ENCODE peak calls at places on chromosomes 1 and 21, in seven cellular contexts. One of them, this sample, is unnamed.

GRCh38 chr1:237877628-237878027 is 13.1 kb downstream of the ZP4 start:
- DNase-seq in tibial nerve: no peak
- DNase-seq in RWPE2: no peak
- DNase-seq in AG04449: no peak
- DNase-seq in cardiac fibroblast: no peak
- DNase-seq in B cell: no peak
- DNase-seq in fibroblast of the aortic adventitia: no peak
- DNase-seq in this sample: no peak

GRCh38 chr1:155125511-155125945 is 2.1 kb upstream of the EFNA1 start:
- DNase-seq in fibroblast of the aortic adventitia: no peak
- DNase-seq in cardiac fibroblast: no peak
- DNase-seq in RWPE2: peak
- DNase-seq in B cell: no peak
- DNase-seq in tibial nerve: no peak
- DNase-seq in AG04449: no peak
- DNase-seq in this sample: no peak

GRCh38 chr1:53697671-53698380 is 41.1 kb downstream of the GLIS1 start:
- DNase-seq in RWPE2: no peak
- DNase-seq in B cell: no peak
- DNase-seq in tibial nerve: no peak
- DNase-seq in AG04449: no peak
- DNase-seq in fibroblast of the aortic adventitia: peak
- DNase-seq in cardiac fibroblast: peak
- DNase-seq in this sample: no peak

GRCh38 chr1:12047120-12047876 is 15.8 kb upstream of the TNFRSF8 start:
- DNase-seq in RWPE2: no peak
- DNase-seq in tibial nerve: no peak
- DNase-seq in cardiac fibroblast: no peak
- DNase-seq in fibroblast of the aortic adventitia: no peak
- DNase-seq in AG04449: no peak
- DNase-seq in B cell: peak
- DNase-seq in this sample: no peak

GRCh38 chr1:66364578-66365391 is 169.2 kb upstream of the SGIP1 start:
- DNase-seq in AG04449: peak
- DNase-seq in fibroblast of the aortic adventitia: peak
- DNase-seq in B cell: no peak
- DNase-seq in tibial nerve: no peak
- DNase-seq in cardiac fibroblast: no peak
- DNase-seq in RWPE2: no peak
- DNase-seq in this sample: no peak

GRCh38 chr1:203167026-203167912 is 8.4 kb downstream of the MYBPH start:
- DNase-seq in RWPE2: no peak
- DNase-seq in fibroblast of the aortic adventitia: no peak
- DNase-seq in tibial nerve: no peak
- DNase-seq in AG04449: no peak
- DNase-seq in cardiac fibroblast: no peak
- DNase-seq in B cell: no peak
- DNase-seq in this sample: no peak

GRCh38 chr1:187185389-187185788 is 356.6 kb downstream of the PLA2G4A start:
- DNase-seq in RWPE2: no peak
- DNase-seq in tibial nerve: no peak
- DNase-seq in AG04449: no peak
- DNase-seq in B cell: no peak
- DNase-seq in cardiac fibroblast: no peak
- DNase-seq in fibroblast of the aortic adventitia: no peak
- DNase-seq in this sample: no peak

GRCh38 chr1:118185083-118185899 is at the start of gene SPAG17:
- DNase-seq in RWPE2: no peak
- DNase-seq in cardiac fibroblast: peak
- DNase-seq in tibial nerve: peak
- DNase-seq in AG04449: no peak
- DNase-seq in fibroblast of the aortic adventitia: peak
- DNase-seq in B cell: no peak
- DNase-seq in this sample: peak

GRCh38 chr1:229004227-229004833 is 266.6 kb upstream of the RAB4A start:
- DNase-seq in B cell: no peak
- DNase-seq in tibial nerve: no peak
- DNase-seq in fibroblast of the aortic adventitia: no peak
- DNase-seq in RWPE2: no peak
- DNase-seq in AG04449: no peak
- DNase-seq in cardiac fibroblast: no peak
- DNase-seq in this sample: no peak

GRCh38 chr1:86416343-86416742 is 7.6 kb upstream of the CLCA2 start:
- DNase-seq in cardiac fibroblast: no peak
- DNase-seq in fibroblast of the aortic adventitia: no peak
- DNase-seq in RWPE2: no peak
- DNase-seq in B cell: no peak
- DNase-seq in AG04449: no peak
- DNase-seq in tibial nerve: no peak
- DNase-seq in this sample: peak

GRCh38 chr1:217090073-217090911 is 367.1 kb upstream of the ESRRG start:
- DNase-seq in tibial nerve: no peak
- DNase-seq in B cell: no peak
- DNase-seq in AG04449: no peak
- DNase-seq in RWPE2: no peak
- DNase-seq in fibroblast of the aortic adventitia: no peak
- DNase-seq in cardiac fibroblast: no peak
- DNase-seq in this sample: no peak

GRCh38 chr1:228974296-228974695 is 239.0 kb downstream of the RHOU start:
- DNase-seq in tibial nerve: no peak
- DNase-seq in cardiac fibroblast: no peak
- DNase-seq in fibroblast of the aortic adventitia: no peak
- DNase-seq in B cell: no peak
- DNase-seq in RWPE2: no peak
- DNase-seq in AG04449: no peak
- DNase-seq in this sample: no peak

GRCh38 chr1:211537253-211537652 is 41.7 kb downstream of the SLC30A1 start:
- DNase-seq in fibroblast of the aortic adventitia: peak
- DNase-seq in tibial nerve: no peak
- DNase-seq in RWPE2: no peak
- DNase-seq in AG04449: no peak
- DNase-seq in cardiac fibroblast: peak
- DNase-seq in B cell: no peak
- DNase-seq in this sample: no peak

GRCh38 chr1:203128691-203129500 is 1.4 kb downstream of the ADORA1 start:
- DNase-seq in tibial nerve: no peak
- DNase-seq in AG04449: no peak
- DNase-seq in RWPE2: no peak
- DNase-seq in cardiac fibroblast: no peak
- DNase-seq in fibroblast of the aortic adventitia: no peak
- DNase-seq in B cell: no peak
- DNase-seq in this sample: no peak

GRCh38 chr1:30034105-30034626 is 689.2 kb downstream of the MATN1 start:
- DNase-seq in cardiac fibroblast: no peak
- DNase-seq in RWPE2: no peak
- DNase-seq in AG04449: no peak
- DNase-seq in fibroblast of the aortic adventitia: no peak
- DNase-seq in tibial nerve: no peak
- DNase-seq in B cell: no peak
- DNase-seq in this sample: no peak

GRCh38 chr1:32549601-32550000 is 10.4 kb downstream of the ZBTB8A start:
- DNase-seq in tibial nerve: no peak
- DNase-seq in RWPE2: no peak
- DNase-seq in cardiac fibroblast: no peak
- DNase-seq in B cell: no peak
- DNase-seq in AG04449: no peak
- DNase-seq in fibroblast of the aortic adventitia: no peak
- DNase-seq in this sample: no peak

GRCh38 chr1:107622975-107623374 is 342.0 kb downstream of the VAV3 start:
- DNase-seq in fibroblast of the aortic adventitia: peak
- DNase-seq in B cell: no peak
- DNase-seq in AG04449: peak
- DNase-seq in RWPE2: no peak
- DNase-seq in cardiac fibroblast: no peak
- DNase-seq in tibial nerve: no peak
- DNase-seq in this sample: no peak

GRCh38 chr1:222247081-222247480 is 300.8 kb downstream of the HHIPL2 start:
- DNase-seq in cardiac fibroblast: no peak
- DNase-seq in fibroblast of the aortic adventitia: no peak
- DNase-seq in tibial nerve: no peak
- DNase-seq in B cell: no peak
- DNase-seq in RWPE2: no peak
- DNase-seq in AG04449: no peak
- DNase-seq in this sample: no peak

GRCh38 chr1:3697810-3698209 is 45.5 kb downstream of the TP73 start:
- DNase-seq in cardiac fibroblast: no peak
- DNase-seq in AG04449: no peak
- DNase-seq in tibial nerve: no peak
- DNase-seq in B cell: no peak
- DNase-seq in fibroblast of the aortic adventitia: no peak
- DNase-seq in RWPE2: no peak
- DNase-seq in this sample: no peak

GRCh38 chr1:206890125-206890637 is 7.1 kb upstream of the IL24 start:
- DNase-seq in RWPE2: peak
- DNase-seq in AG04449: no peak
- DNase-seq in tibial nerve: no peak
- DNase-seq in cardiac fibroblast: peak
- DNase-seq in B cell: no peak
- DNase-seq in fibroblast of the aortic adventitia: peak
- DNase-seq in this sample: no peak

GRCh38 chr1:9842781-9843575 is 19.2 kb upstream of the CLSTN1 start:
- DNase-seq in B cell: no peak
- DNase-seq in AG04449: no peak
- DNase-seq in cardiac fibroblast: no peak
- DNase-seq in fibroblast of the aortic adventitia: peak
- DNase-seq in RWPE2: peak
- DNase-seq in tibial nerve: no peak
- DNase-seq in this sample: no peak

DNA sequence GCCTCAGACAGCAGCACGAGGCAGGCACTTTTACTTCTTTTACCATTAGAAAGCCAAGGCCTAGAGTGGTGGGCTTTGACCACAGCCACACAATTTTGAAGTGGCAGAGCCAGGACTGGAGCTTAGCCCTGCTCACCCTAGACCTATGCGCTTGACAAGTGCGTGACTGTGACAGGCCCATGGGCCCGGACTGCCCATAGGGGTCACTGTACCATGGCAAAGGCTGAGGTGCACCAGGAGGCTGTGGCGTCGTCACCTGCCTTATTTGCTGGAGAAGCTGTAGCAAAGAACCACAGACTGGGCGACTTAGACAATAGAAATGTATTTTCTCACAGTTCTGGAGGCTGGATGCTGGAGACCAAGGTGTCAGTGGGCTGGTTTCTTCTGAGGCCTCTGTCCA is 2.6 kb upstream of the TMEM82 start:
- DNase-seq in cardiac fibroblast: no peak
- DNase-seq in tibial nerve: no peak
- DNase-seq in fibroblast of the aortic adventitia: no peak
- DNase-seq in AG04449: no peak
- DNase-seq in RWPE2: no peak
- DNase-seq in B cell: no peak
- DNase-seq in this sample: no peak
- TF ChIP-seq CTCF in cardiac fibroblast: peak
- TF ChIP-seq CTCF in tibial nerve: no peak
- TF ChIP-seq CTCF in fibroblast of the aortic adventitia: no peak
- TF ChIP-seq CTCF in AG04449: peak
- TF ChIP-seq CTCF in RWPE2: peak
- TF ChIP-seq CTCF in B cell: no peak
- TF ChIP-seq CTCF in this sample: no peak

GRCh38 chr1:61588736-61589381 is 136.1 kb downstream of the TM2D1 start:
- DNase-seq in tibial nerve: no peak
- DNase-seq in cardiac fibroblast: peak
- DNase-seq in B cell: peak
- DNase-seq in fibroblast of the aortic adventitia: peak
- DNase-seq in RWPE2: no peak
- DNase-seq in AG04449: no peak
- DNase-seq in this sample: peak
- TF ChIP-seq CTCF in tibial nerve: peak
- TF ChIP-seq CTCF in cardiac fibroblast: peak
- TF ChIP-seq CTCF in B cell: peak
- TF ChIP-seq CTCF in fibroblast of the aortic adventitia: peak
- TF ChIP-seq CTCF in RWPE2: peak
- TF ChIP-seq CTCF in AG04449: peak
- TF ChIP-seq CTCF in this sample: peak

DNA sequence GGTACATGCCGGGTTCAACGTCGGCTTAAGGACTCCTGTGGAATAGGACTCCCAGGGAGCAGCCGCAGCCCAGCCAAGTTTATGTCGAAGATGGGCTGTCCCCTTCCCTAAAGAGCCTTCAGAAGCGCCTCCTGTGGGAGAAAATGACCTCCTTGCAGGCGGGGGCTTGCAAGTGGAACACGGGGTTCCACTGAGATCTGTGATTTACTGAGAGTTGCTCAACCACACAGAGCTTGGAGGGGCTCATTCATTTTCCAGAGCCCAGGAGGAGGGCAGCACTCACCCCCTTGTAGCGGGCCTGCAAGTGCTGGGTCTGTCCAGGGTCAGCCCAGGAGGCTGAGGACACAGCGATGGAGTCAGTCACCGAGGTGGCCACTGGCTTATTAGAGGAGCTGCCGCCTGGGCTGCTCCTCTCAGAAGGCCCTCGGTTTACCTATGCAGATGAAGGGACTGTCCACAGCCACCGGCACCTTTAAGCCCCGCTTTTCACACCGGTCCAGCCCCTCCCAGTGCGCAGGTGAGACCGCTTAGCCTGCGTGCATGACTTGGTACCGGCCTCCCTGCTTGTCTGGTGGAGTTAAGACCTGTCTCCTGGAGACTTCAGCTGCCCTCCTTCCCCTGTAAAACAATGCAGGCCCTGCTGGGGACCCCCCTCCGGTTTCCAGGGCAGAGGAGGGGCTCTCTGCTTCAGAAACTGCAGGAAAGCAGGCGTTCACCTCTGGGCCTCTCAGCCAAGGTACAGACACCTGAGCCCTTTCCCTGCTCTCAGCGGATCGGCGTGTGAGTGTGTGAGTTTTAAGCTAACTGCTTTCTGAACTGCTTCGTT is 57.5 kb downstream of the ATP5PO start:
- DNase-seq in AG04449: no peak
- DNase-seq in fibroblast of the aortic adventitia: no peak
- DNase-seq in cardiac fibroblast: no peak
- DNase-seq in RWPE2: no peak
- DNase-seq in B cell: no peak
- DNase-seq in tibial nerve: no peak
- DNase-seq in this sample: no peak
- TF ChIP-seq CTCF in AG04449: no peak
- TF ChIP-seq CTCF in fibroblast of the aortic adventitia: no peak
- TF ChIP-seq CTCF in cardiac fibroblast: no peak
- TF ChIP-seq CTCF in RWPE2: no peak
- TF ChIP-seq CTCF in B cell: no peak
- TF ChIP-seq CTCF in tibial nerve: no peak
- TF ChIP-seq CTCF in this sample: no peak

GRCh38 chr1:18554597-18554996 is 73.9 kb downstream of the KLHDC7A start:
- DNase-seq in AG04449: no peak
- DNase-seq in cardiac fibroblast: no peak
- DNase-seq in B cell: no peak
- DNase-seq in tibial nerve: no peak
- DNase-seq in fibroblast of the aortic adventitia: no peak
- DNase-seq in RWPE2: no peak
- DNase-seq in this sample: no peak

GRCh38 chr1:18557621-18558465 is 72.8 kb upstream of the PAX7 start:
- DNase-seq in RWPE2: no peak
- DNase-seq in cardiac fibroblast: peak
- DNase-seq in tibial nerve: no peak
- DNase-seq in fibroblast of the aortic adventitia: no peak
- DNase-seq in B cell: no peak
- DNase-seq in AG04449: no peak
- DNase-seq in this sample: peak

GRCh38 chr1:18555036-18555435 is 74.3 kb downstream of the KLHDC7A start:
- DNase-seq in RWPE2: no peak
- DNase-seq in B cell: no peak
- DNase-seq in tibial nerve: no peak
- DNase-seq in AG04449: no peak
- DNase-seq in fibroblast of the aortic adventitia: no peak
- DNase-seq in cardiac fibroblast: no peak
- DNase-seq in this sample: no peak

GRCh38 chr1:18554101-18554500 is 73.4 kb downstream of the KLHDC7A start:
- DNase-seq in RWPE2: no peak
- DNase-seq in tibial nerve: no peak
- DNase-seq in cardiac fibroblast: no peak
- DNase-seq in fibroblast of the aortic adventitia: no peak
- DNase-seq in B cell: no peak
- DNase-seq in AG04449: no peak
- DNase-seq in this sample: no peak

GRCh38 chr1:18556364-18556763 is 74.3 kb upstream of the PAX7 start:
- DNase-seq in cardiac fibroblast: peak
- DNase-seq in RWPE2: no peak
- DNase-seq in tibial nerve: no peak
- DNase-seq in fibroblast of the aortic adventitia: peak
- DNase-seq in AG04449: no peak
- DNase-seq in B cell: no peak
- DNase-seq in this sample: peak
- TF ChIP-seq CTCF in cardiac fibroblast: peak
- TF ChIP-seq CTCF in RWPE2: peak
- TF ChIP-seq CTCF in tibial nerve: no peak
- TF ChIP-seq CTCF in fibroblast of the aortic adventitia: no peak
- TF ChIP-seq CTCF in AG04449: peak
- TF ChIP-seq CTCF in B cell: no peak
- TF ChIP-seq CTCF in this sample: peak